ENCODE peak calls at places on chromosomes 13 and 19, in ten cellular contexts. R, H, I, Y, Z, J, F, A, E and L are unnamed samples.

GRCh38 chr13:106573855-106574254 is 5.9 kb upstream of the ARGLU1 start:
- DNase-seq in I (no peak), A (no peak), J (peak; percentile 55), H (peak; percentile 65), Y (peak; percentile 70), F (peak; percentile 12), E (peak; percentile 60), Z (no peak), R (peak; percentile 15), L (no peak)

GRCh38 chr13:94829801-94830200 is 117.5 kb upstream of the SOX21 start:
- DNase-seq in A (no peak), F (no peak), R (no peak), Y (no peak), Z (no peak), E (no peak), H (no peak), I (no peak), J (no peak), L (no peak)

GRCh38 chr13:45040626-45041025 is 51.3 kb downstream of the GPALPP1 start:
- DNase-seq in H (peak; percentile 23), I (no peak), R (no peak), Z (no peak), Y (no peak), E (no peak), J (no peak), A (no peak), F (peak; percentile 13), L (no peak)

GRCh38 chr13:36130542-36131214 is 504 bp downstream of the DCLK1 start:
- DNase-seq in Z (no peak), I (no peak), J (peak; percentile 39), A (no peak), R (peak; percentile 14), F (no peak), E (peak; percentile 34), H (peak; percentile 15), Y (peak; percentile 66), L (no peak)

GRCh38 chr19:3707868-3708206 is 347 bp upstream of the TJP3 start:
- DNase-seq in J (no peak), I (no peak), E (no peak), Z (no peak), Y (no peak), H (no peak), R (no peak), F (no peak), A (no peak), L (no peak)

GRCh38 chr19:29535984-29536508 is 10.3 kb downstream of the VSTM2B start:
- DNase-seq in H (no peak), E (no peak), A (no peak), J (no peak), R (no peak), Z (no peak), I (no peak), F (no peak), Y (peak; percentile 14), L (no peak)

GRCh38 chr19:518292-519231 is 11.3 kb downstream of the TPGS1 start:
- DNase-seq in J (peak; percentile 23), E (no peak), H (peak; percentile 91), F (no peak), I (peak; percentile 80), Y (no peak), A (no peak), Z (no peak), R (no peak), L (no peak)

GRCh38 chr19:39792999-39793546 is 14.4 kb downstream of the LEUTX start:
- DNase-seq in Y (peak; percentile 82), J (peak; percentile 82), A (peak; percentile 81), H (peak; percentile 87), E (peak; percentile 61), R (peak; percentile 78), Z (peak; percentile 68), F (peak; percentile 79), I (peak; percentile 79), L (peak; percentile 88)

GRCh38 chr13:106367361-106367781 is 168.1 kb downstream of the EFNB2 start:
- DNase-seq in E (no peak), R (peak; percentile 78), F (no peak), Z (no peak), I (no peak), A (no peak), H (no peak), Y (no peak), J (no peak), L (no peak)

GRCh38 chr19:38506375-38506722 is 72.9 kb downstream of the RYR1 start:
- DNase-seq in E (no peak), I (no peak), H (no peak), J (no peak), Z (no peak), F (no peak), R (no peak), A (no peak), Y (no peak), L (no peak)

GRCh38 chr19:39177736-39178135 is 19.0 kb upstream of the NCCRP1 start:
- DNase-seq in Z (no peak), A (no peak), Y (no peak), J (no peak), H (no peak), R (no peak), E (no peak), F (no peak), I (no peak), L (no peak)